ENCODE peak calls at places on chromosome 16, in eight cellular contexts. G is DMS153; H is NCI-H2171 treated with DMSO at 0.1 percent for 48 hours; P is A549; F is stimulated activated CD4-positive, alpha-beta T cell treated with anti-CD3 and anti-CD28 coated beads, Interleukin-15, amount 100 ng/mL, for 1 hour; O is GM03348; N is heart left ventricle; W is pancreas. V is an unnamed sample.

GRCh38 chr16:65704866-65705265 is 583.0 kb upstream of the CDH11 start:
- DNase-seq in P (no peak), H (no peak), G (no peak), O (peak), N (no peak), W (no peak), F (no peak), V (no peak)

GRCh38 chr16:54194008-54194731 is 92.4 kb downstream of the IRX3 start:
- DNase-seq in F (no peak), O (peak), G (peak), N (peak), P (no peak), H (peak), W (peak), V (no peak)

GRCh38 chr16:582614-583331 is 7.1 kb upstream of the RAB40C start:
- DNase-seq in P (no peak), H (peak), W (peak), O (no peak), F (no peak), G (no peak), N (peak), V (no peak)

GRCh38 chr16:51500306-51500705 is 349.2 kb upstream of the SALL1 start:
- DNase-seq in O (no peak), G (no peak), H (no peak), P (peak), N (no peak), F (no peak), W (no peak), V (no peak)

GRCh38 chr16:27795992-27796614 is 246.2 kb downstream of the KATNIP start:
- DNase-seq in F (no peak), W (peak), H (no peak), O (peak), G (no peak), P (peak), N (no peak), V (no peak)

GRCh38 chr16:85898521-85899442 is at the start of gene IRF8:
- DNase-seq in F (peak), G (no peak), W (peak), H (peak), N (peak), O (peak), P (peak), V (peak)

GRCh38 chr16:78122774-78123315 is 23.4 kb downstream of the WWOX start:
- DNase-seq in W (peak), G (peak), O (peak), H (peak), F (no peak), N (no peak), P (peak), V (no peak)

GRCh38 chr16:11796227-11797165 is 562 bp downstream of the ZC3H7A start:
- DNase-seq in P (peak), N (peak), O (peak), H (no peak), W (peak), G (no peak), F (no peak), V (peak)

GRCh38 chr16:13559624-13560023 is 360.3 kb upstream of the ERCC4 start:
- DNase-seq in H (no peak), G (no peak), N (no peak), P (no peak), F (no peak), W (no peak), O (no peak), V (no peak)

GRCh38 chr16:56783332-56783731 is 53.4 kb downstream of the NUP93 start:
- DNase-seq in G (no peak), H (no peak), W (no peak), F (no peak), P (no peak), N (no peak), O (no peak), V (no peak)

GRCh38 chr16:11599579-11599978 is 12.9 kb upstream of the LITAF start:
- DNase-seq in H (no peak), N (no peak), O (no peak), G (no peak), P (no peak), F (no peak), W (no peak), V (no peak)

GRCh38 chr16:278863-279366 is 1.5 kb upstream of the ARHGDIG start:
- DNase-seq in H (peak), G (peak), P (peak), W (peak), N (no peak), O (no peak), F (no peak), V (peak)

GRCh38 chr16:81165411-81166097 is 69.4 kb upstream of the GCSH start:
- DNase-seq in O (no peak), N (no peak), W (no peak), F (no peak), H (no peak), G (no peak), P (no peak), V (no peak)

GRCh38 chr16:60741810-60742209 is 1294.4 kb downstream of the CDH8 start:
- DNase-seq in G (no peak), N (no peak), H (no peak), O (no peak), P (no peak), W (no peak), F (no peak), V (no peak)

GRCh38 chr16:70433456-70434103 is 5.3 kb downstream of the ST3GAL2 start:
- DNase-seq in G (no peak), O (peak), N (peak), W (no peak), F (no peak), P (peak), H (no peak), V (no peak)

GRCh38 chr16:80938035-80938927 is 68.4 kb downstream of the CMC2 start:
- DNase-seq in N (no peak), H (no peak), G (no peak), O (peak), W (peak), F (no peak), P (peak), V (no peak)

GRCh38 chr16:86388976-86389375 is 121.4 kb upstream of the FOXF1 start:
- DNase-seq in F (no peak), W (no peak), H (no peak), N (no peak), O (no peak), P (no peak), G (no peak), V (no peak)

GRCh38 chr16:88770459-88771293 is 14.3 kb downstream of the PIEZO1 start:
- DNase-seq in H (peak), N (peak), G (no peak), P (peak), O (no peak), W (peak), F (no peak), V (no peak)

GRCh38 chr16:70692481-70693203 is 6.8 kb upstream of the MTSS2 start:
- DNase-seq in P (no peak), W (no peak), F (no peak), N (peak), G (no peak), H (no peak), O (no peak), V (no peak)

GRCh38 chr16:57519796-57520360 is 16.5 kb downstream of the CCDC102A start:
- DNase-seq in N (peak), P (peak), W (peak), F (peak), H (peak), O (peak), G (no peak), V (peak)

GRCh38 chr16:86508947-86509758 is 1.2 kb upstream of the FOXF1 start:
- DNase-seq in H (no peak), N (peak), W (no peak), G (no peak), F (no peak), O (peak), P (peak), V (no peak)

GRCh38 chr16:80663078-80663477 is 122.3 kb downstream of the DYNLRB2 start:
- DNase-seq in G (no peak), P (no peak), O (no peak), W (no peak), N (no peak), H (no peak), F (no peak), V (no peak)

GRCh38 chr16:68991075-68991474 is 114.4 kb upstream of the HAS3 start:
- DNase-seq in P (no peak), W (no peak), O (no peak), H (no peak), F (no peak), G (no peak), N (no peak), V (no peak)

GRCh38 chr16:12747261-12747660 is 56.4 kb downstream of the CPPED1 start:
- DNase-seq in N (no peak), O (no peak), H (no peak), F (no peak), G (no peak), P (no peak), W (no peak), V (no peak)

GRCh38 chr16:88383401-88384221 is 852 bp downstream of the ZNF469 start:
- DNase-seq in W (peak), O (peak), N (peak), H (no peak), G (no peak), P (peak), F (no peak), V (no peak)

V was measured in CD8-positive, alpha-beta memory T cell.